ENCODE peak calls at places on chromosomes 5 and 9, in six cellular contexts. X is mammary epithelial cell, M is pancreas, A is stomach, Q is cardiac fibroblast, R is colonic mucosa. E is an unnamed sample.

GRCh38 chr5:84403773-84404172 is 19.1 kb upstream of the EDIL3 start:
- DNase-seq in X (peak; percentile 96), M (no peak), A (no peak), Q (peak; percentile 96), R (no peak), E (no peak)

GRCh38 chr5:144247131-144247530 is 76.5 kb downstream of the KCTD16 start:
- DNase-seq in X (no peak), M (no peak), A (no peak), Q (no peak), R (no peak), E (no peak)

GRCh38 chr9:37210737-37211523 is 90.6 kb downstream of the ZCCHC7 start:
- DNase-seq in X (no peak), M (no peak), A (no peak), Q (no peak), R (no peak), E (no peak)

GRCh38 chr5:74736759-74737158 is 30.2 kb downstream of the GFM2 start:
- DNase-seq in X (no peak), M (no peak), A (no peak), Q (no peak), R (no peak), E (no peak)

GRCh38 chr5:100902406-100903035 is 561 bp downstream of the ST8SIA4 start:
- DNase-seq in X (no peak), M (no peak), A (no peak), Q (peak; percentile 33), R (peak; percentile 18), E (peak; percentile 73)

GRCh38 chr5:55450050-55450765 is 84.6 kb downstream of the PLPP1 start:
- DNase-seq in X (peak; percentile 16), M (no peak), A (no peak), Q (peak; percentile 66), R (no peak), E (no peak)

GRCh38 chr9:95477885-95478790 is 38.6 kb downstream of the PTCH1 start:
- DNase-seq in X (no peak), M (no peak), A (no peak), Q (no peak), R (no peak), E (no peak)

GRCh38 chr5:173300389-173301047 is 27.7 kb downstream of the STC2 start:
- DNase-seq in X (no peak), M (no peak), A (no peak), Q (no peak), R (no peak), E (no peak)

GRCh38 chr9:136401173-136401922 is 1.4 kb upstream of the SNAPC4 start:
- DNase-seq in X (no peak), M (peak; percentile 48), A (no peak), Q (no peak), R (no peak), E (no peak)

GRCh38 chr9:71929223-71929622 is 17.8 kb downstream of the C9orf85 start:
- DNase-seq in X (peak; percentile 92), M (no peak), A (no peak), Q (peak; percentile 88), R (no peak), E (no peak)

GRCh38 chr5:159616967-159617366 is 286.7 kb upstream of the IL12B start:
- DNase-seq in X (peak; percentile 75), M (no peak), A (no peak), Q (peak; percentile 60), R (no peak), E (no peak)

GRCh38 chr9:113649054-113649453 is 185.5 kb downstream of the RGS3 start:
- DNase-seq in X (no peak), M (no peak), A (no peak), Q (peak; percentile 19), R (no peak), E (peak; percentile 77)

GRCh38 chr5:54996476-54996875 is 11.1 kb upstream of the ESM1 start:
- DNase-seq in X (no peak), M (no peak), A (no peak), Q (peak; percentile 67), R (no peak), E (no peak)

GRCh38 chr5:35041251-35041650 is 6.5 kb downstream of the AGXT2 start:
- DNase-seq in X (no peak), M (no peak), A (no peak), Q (no peak), R (no peak), E (no peak)

GRCh38 chr5:18314192-18314778 is 680.0 kb downstream of the TAF11L14 start:
- DNase-seq in X (no peak), M (no peak), A (no peak), Q (peak; percentile 50), R (no peak), E (no peak)

GRCh38 chr5:58666598-58667595 is 84.0 kb downstream of the RAB3C start:
- DNase-seq in X (no peak), M (no peak), A (no peak), Q (peak; percentile 1), R (no peak), E (no peak)

GRCh38 chr5:73299017-73299630 is 126.1 kb downstream of the TMEM174 start:
- DNase-seq in X (peak; percentile 22), M (peak; percentile 70), A (no peak), Q (no peak), R (no peak), E (no peak)

GRCh38 chr5:73300520-73301207 is 127.7 kb downstream of the TMEM174 start:
- DNase-seq in X (no peak), M (no peak), A (no peak), Q (peak; percentile 34), R (no peak), E (no peak)

GRCh38 chr5:73301208-73302088 is 128.5 kb downstream of the TMEM174 start:
- DNase-seq in X (no peak), M (no peak), A (no peak), Q (no peak), R (no peak), E (no peak)

GRCh38 chr5:73298251-73299016 is 125.4 kb downstream of the TMEM174 start:
- DNase-seq in X (peak; percentile 14), M (no peak), A (no peak), Q (peak; percentile 14), R (no peak), E (no peak)

DNA sequence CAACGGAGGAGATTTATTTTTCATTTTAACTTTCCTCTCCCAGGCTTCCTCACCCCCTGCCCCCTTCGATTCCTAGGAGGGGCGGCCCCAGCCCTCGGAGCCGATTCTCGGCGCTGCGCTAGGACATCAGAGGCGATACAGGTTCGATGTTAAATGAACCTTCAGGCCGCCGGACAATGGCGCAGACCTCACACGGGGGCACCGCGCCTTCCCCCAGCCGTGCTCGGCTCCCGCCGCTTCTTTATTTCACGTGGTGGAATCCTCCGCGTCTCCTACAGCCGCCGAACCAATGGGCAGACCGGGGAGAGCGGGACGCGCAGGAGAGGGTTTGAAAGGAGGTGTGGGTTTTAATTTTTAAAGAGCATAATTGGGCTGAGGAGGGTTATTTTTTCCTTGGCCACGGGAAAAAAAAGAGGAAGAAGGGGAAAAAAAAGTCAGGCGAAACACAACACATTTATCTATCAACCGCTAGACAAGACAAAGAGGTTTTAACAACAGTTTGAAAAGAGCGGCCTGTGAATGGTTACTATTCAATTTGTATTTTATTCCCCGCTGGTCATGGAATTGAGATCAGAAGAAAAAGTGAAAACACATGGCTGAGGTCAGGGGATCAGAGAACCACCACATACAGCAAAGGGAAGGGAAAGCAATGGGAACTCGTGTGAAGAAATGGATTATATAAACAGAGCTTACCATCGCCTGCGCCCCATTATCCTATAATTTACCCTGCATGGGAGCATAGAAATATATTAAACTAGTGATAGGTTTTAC is 126.9 kb downstream of the TMEM174 start:
- DNase-seq in X (no peak), M (no peak), A (no peak), Q (no peak), R (no peak), E (no peak)
- H3K4me3 ChIP-seq in X (no peak overlapping the region), M (no peak overlapping the region), A (peak overlapping the region; percentile 10), Q (no peak overlapping the region), R (no peak overlapping the region), E (no peak overlapping the region)

GRCh38 chr5:127293373-127293772 is 2.8 kb downstream of the MEGF10 start:
- DNase-seq in X (no peak), M (no peak), A (no peak), Q (no peak), R (no peak), E (no peak)

GRCh38 chr5:127288676-127289075 is 1.9 kb upstream of the MEGF10 start:
- DNase-seq in X (no peak), M (no peak), A (no peak), Q (no peak), R (no peak), E (no peak)

GRCh38 chr5:127290946-127291763 is 559 bp downstream of the MEGF10 start:
- DNase-seq in X (peak; percentile 7), M (no peak), A (no peak), Q (no peak), R (no peak), E (no peak)

GRCh38 chr5:127292030-127292735 is 1.6 kb downstream of the MEGF10 start:
- DNase-seq in X (no peak), M (no peak), A (no peak), Q (no peak), R (no peak), E (no peak)

GRCh38 chr5:127290019-127290945 is at the start of gene MEGF10:
- DNase-seq in X (peak; percentile 46), M (peak; percentile 76), A (no peak), Q (peak; percentile 65), R (peak; percentile 35), E (no peak)
- H3K4me3 ChIP-seq in X (no peak within 1 kb of the TSS), M (peak within 1 kb of the TSS; percentile 3), A (peak within 1 kb of the TSS; percentile 34), Q (peak within 1 kb of the TSS; percentile 44), R (peak within 1 kb of the TSS; percentile 23), E (no peak within 1 kb of the TSS)

GRCh38 chr9:85741875-85742629 is at the start of gene AGTPBP1:
- DNase-seq in X (peak; percentile 92), M (peak; percentile 100), A (peak; percentile 98), Q (peak; percentile 90), R (peak; percentile 97), E (peak; percentile 99)

GRCh38 chr9:85738509-85738908 is 3.2 kb downstream of the AGTPBP1 start:
- DNase-seq in X (no peak), M (no peak), A (no peak), Q (no peak), R (no peak), E (no peak)

GRCh38 chr9:85742630-85742928 is 825 bp upstream of the AGTPBP1 start:
- DNase-seq in X (peak; percentile 57), M (no peak), A (no peak), Q (peak; percentile 90), R (no peak), E (no peak)

GRCh38 chr9:85741112-85741874 is 461 bp downstream of the AGTPBP1 start:
- DNase-seq in X (peak; percentile 32), M (no peak), A (peak; percentile 36), Q (peak; percentile 30), R (peak; percentile 51), E (no peak)

GRCh38 chr9:85740821-85741111 is 988 bp downstream of the AGTPBP1 start:
- DNase-seq in X (no peak), M (no peak), A (no peak), Q (peak; percentile 45), R (no peak), E (no peak)
- H3K4me3 ChIP-seq in X (peak overlapping the region; percentile 82), M (peak overlapping the region; percentile 97), A (peak overlapping the region; percentile 69), Q (peak overlapping the region; percentile 90), R (peak overlapping the region; percentile 92), E (peak overlapping the region; percentile 89)

DNA sequence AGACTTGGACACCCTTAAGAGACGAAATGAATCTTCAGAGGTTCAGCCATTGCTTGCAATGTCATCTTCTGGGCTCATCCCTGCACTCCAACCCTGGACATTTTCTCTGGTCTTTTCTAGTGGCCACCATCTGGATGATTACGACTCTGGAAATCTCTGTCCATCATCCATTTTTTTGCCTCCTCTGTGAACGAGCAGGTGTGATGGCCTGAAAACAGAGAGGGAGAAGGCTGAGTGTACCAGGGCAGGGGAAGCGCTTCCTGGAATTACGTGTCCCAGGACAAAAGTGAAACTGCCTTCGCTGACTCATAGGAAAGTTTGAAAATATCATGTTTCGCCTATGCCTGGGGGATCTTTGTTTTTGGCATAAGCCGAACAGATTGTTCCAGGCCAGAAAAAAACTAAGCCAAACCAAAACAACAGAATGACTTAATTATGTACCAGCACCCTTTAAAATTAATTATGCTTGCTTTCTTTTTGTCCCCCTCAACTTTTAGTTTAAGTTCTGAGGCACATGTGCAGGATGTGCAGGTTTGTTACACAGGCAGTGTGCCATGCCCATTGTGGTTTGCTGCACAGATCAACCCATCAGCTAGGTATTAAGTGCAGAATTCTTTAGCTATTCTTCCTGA is 31.9 kb downstream of the ANKRD33B start:
- DNase-seq in X (peak; percentile 93), M (no peak), A (no peak), Q (peak; percentile 89), R (peak; percentile 33), E (no peak)
- H3K4me3 ChIP-seq in X (no peak overlapping the region), M (no peak overlapping the region), A (no peak overlapping the region), Q (no peak overlapping the region), R (no peak overlapping the region), E (no peak overlapping the region)